ENCODE peak calls at places on chromosomes 6 and 20, in five cellular contexts. One of them, this sample, is unnamed.

GRCh38 chr6:26064619-26065257 is 22.5 kb upstream of the HFE start:
- DNase-seq in lower leg skin: no peak
- DNase-seq in IMR-90: peak; percentile 59
- DNase-seq in PC-3: peak; percentile 68
- DNase-seq in cardiac fibroblast: peak; percentile 73
- DNase-seq in this sample: no peak

GRCh38 chr20:58209652-58210397 is 18.6 kb downstream of the ANKRD60 start:
- DNase-seq in cardiac fibroblast: peak; percentile 78
- DNase-seq in IMR-90: peak; percentile 65
- DNase-seq in PC-3: peak; percentile 94
- DNase-seq in lower leg skin: peak; percentile 64
- DNase-seq in this sample: peak; percentile 83

GRCh38 chr6:46794068-46794467 is 879 bp downstream of the MEP1A start:
- DNase-seq in PC-3: peak; percentile 30
- DNase-seq in lower leg skin: no peak
- DNase-seq in cardiac fibroblast: no peak
- DNase-seq in IMR-90: no peak
- DNase-seq in this sample: no peak

GRCh38 chr6:107822154-107823046 is 1.7 kb downstream of the SCML4 start:
- DNase-seq in cardiac fibroblast: no peak
- DNase-seq in lower leg skin: no peak
- DNase-seq in PC-3: no peak
- DNase-seq in IMR-90: no peak
- DNase-seq in this sample: no peak

GRCh38 chr20:32483351-32484220 is 101.5 kb downstream of the NOL4L start:
- DNase-seq in PC-3: peak; percentile 65
- DNase-seq in IMR-90: peak; percentile 73
- DNase-seq in lower leg skin: no peak
- DNase-seq in cardiac fibroblast: peak; percentile 76
- DNase-seq in this sample: peak; percentile 83

GRCh38 chr6:167481527-167481926 is 156.6 kb downstream of the TTLL2 start:
- DNase-seq in PC-3: no peak
- DNase-seq in IMR-90: no peak
- DNase-seq in cardiac fibroblast: no peak
- DNase-seq in lower leg skin: no peak
- DNase-seq in this sample: no peak

GRCh38 chr6:158642097-158642601 is 2.4 kb downstream of the DYNLT1 start:
- DNase-seq in lower leg skin: no peak
- DNase-seq in PC-3: peak; percentile 93
- DNase-seq in IMR-90: peak; percentile 96
- DNase-seq in cardiac fibroblast: peak; percentile 83
- DNase-seq in this sample: no peak

GRCh38 chr20:19185083-19185482 is 27.4 kb upstream of the SLC24A3 start:
- DNase-seq in IMR-90: no peak
- DNase-seq in cardiac fibroblast: no peak
- DNase-seq in PC-3: peak; percentile 47
- DNase-seq in lower leg skin: no peak
- DNase-seq in this sample: no peak

GRCh38 chr20:47161411-47161810 is 195.1 kb downstream of the ZMYND8 start:
- DNase-seq in cardiac fibroblast: no peak
- DNase-seq in lower leg skin: no peak
- DNase-seq in IMR-90: no peak
- DNase-seq in PC-3: no peak
- DNase-seq in this sample: no peak

GRCh38 chr6:29553268-29554057 is 6.1 kb downstream of the UBD start:
- DNase-seq in cardiac fibroblast: peak; percentile 57
- DNase-seq in lower leg skin: no peak
- DNase-seq in PC-3: no peak
- DNase-seq in IMR-90: peak; percentile 54
- DNase-seq in this sample: no peak

GRCh38 chr6:170048615-170049256 is 242.1 kb downstream of the DLL1 start:
- DNase-seq in lower leg skin: peak; percentile 67
- DNase-seq in IMR-90: peak; percentile 33
- DNase-seq in PC-3: peak; percentile 35
- DNase-seq in cardiac fibroblast: peak; percentile 20
- DNase-seq in this sample: peak; percentile 29

GRCh38 chr6:44452725-44453124 is 65.2 kb downstream of the CDC5L start:
- DNase-seq in PC-3: peak; percentile 88
- DNase-seq in IMR-90: peak; percentile 87
- DNase-seq in cardiac fibroblast: peak; percentile 47
- DNase-seq in lower leg skin: no peak
- DNase-seq in this sample: no peak

GRCh38 chr6:145903356-145904102 is 60.6 kb downstream of the SHPRH start:
- DNase-seq in cardiac fibroblast: peak; percentile 32
- DNase-seq in PC-3: no peak
- DNase-seq in IMR-90: peak; percentile 83
- DNase-seq in lower leg skin: no peak
- DNase-seq in this sample: no peak

DNA sequence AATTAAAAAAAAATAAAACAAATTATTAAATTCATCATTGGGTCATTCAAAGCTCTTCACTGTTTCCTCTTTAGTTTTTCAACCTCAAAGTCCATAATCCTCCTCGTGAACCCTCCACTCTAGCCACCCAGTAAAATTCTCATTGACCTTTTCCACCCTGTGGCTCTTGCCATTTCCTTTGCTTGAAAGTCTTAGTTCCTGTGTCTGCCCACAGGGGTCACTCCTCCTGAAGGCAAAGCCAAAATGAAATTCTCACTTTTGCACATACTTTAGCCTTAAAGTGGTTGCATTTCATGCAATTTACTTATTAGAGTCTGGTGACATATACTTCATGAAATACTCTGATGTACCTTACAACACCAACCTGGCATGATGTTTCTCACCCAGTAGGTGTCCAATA is 263.7 kb downstream of the BMP2 start:
- DNase-seq in lower leg skin: no peak
- DNase-seq in cardiac fibroblast: peak; percentile 0
- DNase-seq in IMR-90: no peak
- DNase-seq in PC-3: peak; percentile 11
- DNase-seq in this sample: no peak
- TF ChIP-seq CTCF in lower leg skin: no peak
- TF ChIP-seq CTCF in cardiac fibroblast: peak; percentile 49
- TF ChIP-seq CTCF in IMR-90: no peak
- TF ChIP-seq CTCF in PC-3: peak; percentile 66
- TF ChIP-seq CTCF in this sample: no peak

GRCh38 chr6:2733324-2733723 is 17.4 kb downstream of the MYLK4 start:
- DNase-seq in PC-3: no peak
- DNase-seq in cardiac fibroblast: peak; percentile 49
- DNase-seq in lower leg skin: peak; percentile 78
- DNase-seq in IMR-90: peak; percentile 23
- DNase-seq in this sample: peak; percentile 43

GRCh38 chr6:2729921-2730320 is 20.8 kb downstream of the MYLK4 start:
- DNase-seq in IMR-90: no peak
- DNase-seq in lower leg skin: no peak
- DNase-seq in cardiac fibroblast: no peak
- DNase-seq in PC-3: no peak
- DNase-seq in this sample: no peak

GRCh38 chr6:2731281-2731909 is 19.3 kb downstream of the MYLK4 start:
- DNase-seq in IMR-90: no peak
- DNase-seq in cardiac fibroblast: no peak
- DNase-seq in PC-3: peak; percentile 82
- DNase-seq in lower leg skin: no peak
- DNase-seq in this sample: no peak

GRCh38 chr6:2732503-2733089 is 18.1 kb downstream of the MYLK4 start:
- DNase-seq in IMR-90: no peak
- DNase-seq in PC-3: no peak
- DNase-seq in cardiac fibroblast: peak; percentile 51
- DNase-seq in lower leg skin: no peak
- DNase-seq in this sample: no peak

GRCh38 chr6:2730353-2730752 is 20.4 kb downstream of the MYLK4 start:
- DNase-seq in cardiac fibroblast: no peak
- DNase-seq in PC-3: no peak
- DNase-seq in lower leg skin: no peak
- DNase-seq in IMR-90: no peak
- DNase-seq in this sample: no peak
- H3K4me3 ChIP-seq in cardiac fibroblast: no peak overlapping the region
- H3K4me3 ChIP-seq in PC-3: no peak overlapping the region
- H3K4me3 ChIP-seq in lower leg skin: no peak overlapping the region
- H3K4me3 ChIP-seq in IMR-90: no peak overlapping the region
- H3K4me3 ChIP-seq in this sample: no peak overlapping the region

DNA sequence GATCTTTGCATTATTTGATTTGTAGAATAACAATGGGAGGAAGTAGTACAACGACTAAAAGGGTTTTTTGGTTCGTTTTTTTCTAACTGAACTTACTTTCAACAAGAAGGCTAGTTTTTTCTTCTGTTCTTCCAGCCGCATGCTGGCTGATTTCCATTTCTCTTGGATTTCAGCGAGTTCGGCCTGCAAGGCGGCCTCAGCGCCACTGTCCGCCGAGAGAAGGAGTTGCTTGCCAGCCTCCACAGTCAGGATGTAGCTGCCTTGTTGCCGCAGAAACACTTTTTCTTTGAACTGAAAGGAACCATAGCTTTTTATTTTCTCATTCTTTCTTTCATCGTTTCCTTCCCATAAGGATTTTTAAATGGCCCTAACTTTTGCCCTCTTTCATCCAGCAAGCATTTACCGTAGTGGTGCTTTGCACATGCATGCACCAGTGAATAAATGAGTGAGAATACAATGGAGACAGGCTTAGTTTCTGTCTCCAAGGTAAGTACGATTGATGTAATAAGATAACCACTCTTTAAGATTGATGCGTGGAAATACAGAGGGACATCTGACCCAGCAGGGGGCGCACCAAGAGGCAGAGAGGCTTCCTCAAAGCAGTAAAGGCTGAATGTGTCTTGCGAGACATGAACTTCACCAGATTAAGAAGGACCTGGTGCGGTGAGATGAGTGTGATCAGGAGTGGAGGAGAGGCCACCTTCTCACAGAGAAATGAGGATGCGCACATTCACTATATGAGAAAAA is 398.8 kb downstream of the ESR1 start:
- DNase-seq in IMR-90: peak; percentile 8
- DNase-seq in lower leg skin: no peak
- DNase-seq in PC-3: peak; percentile 9
- DNase-seq in cardiac fibroblast: peak; percentile 37
- DNase-seq in this sample: no peak
- TF ChIP-seq CTCF in IMR-90: peak; percentile 38
- TF ChIP-seq CTCF in lower leg skin: no peak
- TF ChIP-seq CTCF in PC-3: peak; percentile 59
- TF ChIP-seq CTCF in cardiac fibroblast: peak; percentile 61
- TF ChIP-seq CTCF in this sample: peak; percentile 26

DNA sequence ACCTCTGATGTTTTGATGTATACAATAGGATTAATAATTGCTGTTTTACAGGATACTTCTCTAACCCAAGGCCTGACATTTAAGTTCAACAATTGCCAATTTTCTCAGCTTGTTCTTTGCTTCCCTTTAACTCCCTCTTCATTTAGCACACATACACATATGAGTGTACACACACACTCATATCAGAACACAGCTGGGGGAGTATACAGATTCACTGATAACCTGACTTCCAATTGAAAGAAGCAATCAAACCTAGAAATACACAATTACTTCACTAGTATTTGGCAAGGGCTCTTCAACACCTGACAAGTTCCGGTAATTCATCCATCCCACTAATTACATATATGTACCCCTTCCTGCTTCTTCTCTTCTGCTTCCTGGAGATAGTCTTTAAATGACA is 11.1 kb downstream of the UST start:
- DNase-seq in PC-3: no peak
- DNase-seq in lower leg skin: no peak
- DNase-seq in IMR-90: no peak
- DNase-seq in cardiac fibroblast: no peak
- DNase-seq in this sample: no peak
- H3K4me3 ChIP-seq in PC-3: no peak overlapping the region
- H3K4me3 ChIP-seq in lower leg skin: no peak overlapping the region
- H3K4me3 ChIP-seq in IMR-90: no peak overlapping the region
- H3K4me3 ChIP-seq in cardiac fibroblast: no peak overlapping the region
- H3K4me3 ChIP-seq in this sample: no peak overlapping the region

DNA sequence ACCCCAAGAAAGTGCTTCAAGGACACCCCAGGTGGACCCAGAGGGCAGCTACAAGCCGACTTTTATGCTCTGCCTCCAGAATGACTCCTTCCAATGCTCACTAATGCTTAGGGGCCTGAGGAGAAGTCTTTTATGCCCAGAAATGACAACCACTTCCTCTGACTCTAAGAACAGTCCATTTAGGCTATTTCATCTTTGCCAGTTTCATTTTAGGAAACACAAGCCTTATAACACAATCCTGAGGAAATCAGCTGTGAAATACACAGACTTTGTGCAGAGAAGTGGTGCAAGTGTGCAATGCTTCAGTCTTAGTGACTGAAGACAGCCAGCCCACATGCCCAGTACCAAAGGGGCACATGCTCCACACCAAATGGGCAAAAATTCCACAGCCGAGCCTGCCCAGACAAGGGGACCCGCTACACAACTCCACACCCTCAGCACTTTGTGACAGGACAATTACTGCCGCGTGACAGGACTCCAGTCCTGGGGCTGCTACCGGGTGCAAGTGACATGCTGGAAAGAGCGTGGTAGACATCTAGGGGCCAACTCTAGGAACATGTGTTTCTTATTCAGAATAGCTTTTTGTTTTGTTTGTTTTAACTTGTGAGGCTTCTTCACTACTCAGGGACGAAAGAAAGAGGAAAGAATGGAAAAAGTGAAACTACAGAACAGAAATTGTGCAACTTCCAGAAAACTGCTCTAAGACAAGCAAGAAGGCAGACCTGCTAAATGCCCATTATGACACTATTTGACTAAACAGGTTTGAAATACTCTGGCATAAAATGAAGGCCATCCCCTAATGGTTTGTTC is 28.2 kb upstream of the PLAGL1 start:
- DNase-seq in cardiac fibroblast: peak; percentile 52
- DNase-seq in IMR-90: peak; percentile 40
- DNase-seq in PC-3: no peak
- DNase-seq in lower leg skin: peak; percentile 27
- DNase-seq in this sample: no peak
- TF ChIP-seq CTCF in cardiac fibroblast: no peak
- TF ChIP-seq CTCF in IMR-90: no peak
- TF ChIP-seq CTCF in PC-3: no peak
- TF ChIP-seq CTCF in lower leg skin: no peak
- TF ChIP-seq CTCF in this sample: no peak

GRCh38 chr6:111852704-111853103 is 20.5 kb downstream of the FYN start:
- DNase-seq in lower leg skin: no peak
- DNase-seq in IMR-90: peak; percentile 34
- DNase-seq in PC-3: peak; percentile 11
- DNase-seq in cardiac fibroblast: peak; percentile 87
- DNase-seq in this sample: no peak
- H3K4me3 ChIP-seq in lower leg skin: no peak overlapping the region
- H3K4me3 ChIP-seq in IMR-90: no peak overlapping the region
- H3K4me3 ChIP-seq in PC-3: no peak overlapping the region
- H3K4me3 ChIP-seq in cardiac fibroblast: no peak overlapping the region
- H3K4me3 ChIP-seq in this sample: no peak overlapping the region

DNA sequence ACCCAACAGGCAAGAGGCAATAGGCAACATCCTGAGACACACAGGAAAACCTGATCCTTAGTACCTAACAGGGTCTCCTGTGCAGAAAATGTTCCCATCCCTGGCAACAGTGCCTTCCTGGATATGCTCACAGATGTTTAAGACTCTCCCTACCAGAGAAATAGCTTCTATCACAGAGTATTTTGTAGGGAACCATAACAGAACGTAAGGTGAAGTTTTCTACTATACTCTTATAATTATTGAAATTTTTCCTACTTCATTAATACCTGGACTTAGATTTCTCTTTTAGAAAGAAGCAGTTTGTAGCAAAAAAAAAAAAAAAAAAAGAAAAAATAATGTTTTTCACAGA is 33.5 kb upstream of the LGSN start:
- DNase-seq in lower leg skin: no peak
- DNase-seq in PC-3: no peak
- DNase-seq in cardiac fibroblast: no peak
- DNase-seq in IMR-90: no peak
- DNase-seq in this sample: no peak
- TF ChIP-seq CTCF in lower leg skin: no peak
- TF ChIP-seq CTCF in PC-3: no peak
- TF ChIP-seq CTCF in cardiac fibroblast: no peak
- TF ChIP-seq CTCF in IMR-90: no peak
- TF ChIP-seq CTCF in this sample: no peak

This sample was measured in dorsolateral prefrontal cortex.